ENCODE peak calls at places on chromosome 18, in eight cellular contexts. D, O, A, E, K, M, S and P are unnamed samples.

GRCh38 chr18:30106356-30106755 is 936.2 kb downstream of the DSC3 start:
- DNase-seq in D (no peak), O (no peak), A (no peak), E (no peak), K (no peak), M (no peak), S (no peak), P (peak)

GRCh38 chr18:39591647-39592046 is 2026.0 kb upstream of the CELF4 start:
- DNase-seq in D (no peak), O (no peak), A (no peak), E (no peak), K (no peak), M (no peak), S (no peak), P (no peak)

GRCh38 chr18:42730272-42730671 is 385.2 kb downstream of the RIT2 start:
- DNase-seq in D (no peak), O (no peak), A (no peak), E (no peak), K (no peak), M (peak), S (no peak), P (no peak)

GRCh38 chr18:9029131-9029530 is 73.4 kb upstream of the NDUFV2 start:
- DNase-seq in D (no peak), O (no peak), A (no peak), E (no peak), K (no peak), M (peak), S (no peak), P (no peak)

GRCh38 chr18:136433-136832 is 21.9 kb upstream of the USP14 start:
- DNase-seq in D (no peak), O (no peak), A (no peak), E (no peak), K (peak), M (no peak), S (no peak), P (no peak)

GRCh38 chr18:41131050-41131449 is 824.0 kb upstream of the PIK3C3 start:
- DNase-seq in D (no peak), O (no peak), A (no peak), E (no peak), K (no peak), M (no peak), S (no peak), P (no peak)

GRCh38 chr18:12372406-12372805 is 4.6 kb downstream of the AFG3L2 start:
- DNase-seq in D (no peak), O (no peak), A (no peak), E (no peak), K (no peak), M (no peak), S (no peak), P (no peak)

GRCh38 chr18:21740474-21740723 is 193 bp upstream of the MIB1 start:
- DNase-seq in D (peak), O (peak), A (peak), E (peak), K (peak), M (peak), S (no peak), P (peak)

GRCh38 chr18:31645411-31645810 is 39.0 kb downstream of the B4GALT6 start:
- DNase-seq in D (no peak), O (no peak), A (no peak), E (no peak), K (no peak), M (no peak), S (no peak), P (no peak)

GRCh38 chr18:26301681-26302080 is 75.4 kb downstream of the TAF4B start:
- DNase-seq in D (no peak), O (no peak), A (peak), E (no peak), K (no peak), M (peak), S (no peak), P (peak)

GRCh38 chr18:43587538-43588153 is 310.4 kb upstream of the SYT4 start:
- DNase-seq in D (no peak), O (no peak), A (peak), E (no peak), K (peak), M (peak), S (no peak), P (no peak)

GRCh38 chr18:36454258-36454657 is 156.7 kb downstream of the FHOD3 start:
- DNase-seq in D (no peak), O (no peak), A (no peak), E (no peak), K (no peak), M (no peak), S (no peak), P (no peak)

GRCh38 chr18:44409524-44409923 is 271.2 kb upstream of the SETBP1 start:
- DNase-seq in D (no peak), O (no peak), A (no peak), E (no peak), K (no peak), M (no peak), S (no peak), P (no peak)

GRCh38 chr18:50573679-50574078 is 13.8 kb downstream of the MAPK4 start:
- DNase-seq in D (no peak), O (no peak), A (no peak), E (no peak), K (no peak), M (no peak), S (no peak), P (no peak)

GRCh38 chr18:21452808-21453511 is 147.5 kb downstream of the ESCO1 start:
- DNase-seq in D (no peak), O (no peak), A (no peak), E (no peak), K (no peak), M (no peak), S (no peak), P (no peak)

GRCh38 chr18:11994346-11994707 is 13.0 kb downstream of the IMPA2 start:
- DNase-seq in D (peak), O (peak), A (peak), E (no peak), K (no peak), M (peak), S (no peak), P (no peak)

GRCh38 chr18:49565656-49566055 is 3.8 kb downstream of the LIPG start:
- DNase-seq in D (no peak), O (no peak), A (no peak), E (peak), K (no peak), M (peak), S (no peak), P (peak)

GRCh38 chr18:11454021-11454420 is 155.4 kb upstream of the SLC35G4 start:
- DNase-seq in D (no peak), O (no peak), A (no peak), E (no peak), K (no peak), M (no peak), S (no peak), P (no peak)

GRCh38 chr18:65750421-65751144 is at the start of gene CDH7:
- DNase-seq in D (peak), O (no peak), A (no peak), E (no peak), K (no peak), M (no peak), S (no peak), P (no peak)

GRCh38 chr18:54717673-54718435 is 110.4 kb upstream of the RAB27B start:
- DNase-seq in D (peak), O (no peak), A (no peak), E (no peak), K (peak), M (peak), S (no peak), P (no peak)

GRCh38 chr18:22277758-22278157 is 108.4 kb downstream of the GATA6 start:
- DNase-seq in D (no peak), O (no peak), A (no peak), E (peak), K (no peak), M (peak), S (no peak), P (no peak)

GRCh38 chr18:48693625-48694262 is 154.9 kb downstream of the CTIF start:
- DNase-seq in D (peak), O (no peak), A (peak), E (no peak), K (no peak), M (peak), S (no peak), P (no peak)

GRCh38 chr18:48676756-48677368 is 138.0 kb downstream of the CTIF start:
- DNase-seq in D (peak), O (peak), A (no peak), E (peak), K (peak), M (peak), S (no peak), P (no peak)

GRCh38 chr18:49098386-49098785 is 147.6 kb upstream of the SMAD7 start:
- DNase-seq in D (no peak), O (no peak), A (no peak), E (no peak), K (no peak), M (no peak), S (no peak), P (no peak)

GRCh38 chr18:6648581-6648980 is 80.9 kb upstream of the ARHGAP28 start:
- DNase-seq in D (no peak), O (no peak), A (no peak), E (no peak), K (no peak), M (no peak), S (no peak), P (no peak)

GRCh38 chr18:49017813-49018552 is 67.2 kb upstream of the SMAD7 start:
- DNase-seq in D (peak), O (peak), A (no peak), E (no peak), K (no peak), M (no peak), S (no peak), P (no peak)

GRCh38 chr18:48023334-48024008 is 93.0 kb upstream of the SMAD2 start:
- DNase-seq in D (no peak), O (peak), A (no peak), E (peak), K (peak), M (peak), S (peak), P (no peak)

GRCh38 chr18:40867452-40867851 is 1087.6 kb upstream of the PIK3C3 start:
- DNase-seq in D (no peak), O (no peak), A (peak), E (no peak), K (no peak), M (peak), S (peak), P (no peak)

GRCh38 chr18:13916559-13916958 is 1.2 kb upstream of the MC2R start:
- DNase-seq in D (no peak), O (no peak), A (no peak), E (no peak), K (no peak), M (no peak), S (no peak), P (no peak)

GRCh38 chr18:75625966-75626365 is 198.5 kb upstream of the SMIM21 start:
- DNase-seq in D (no peak), O (no peak), A (no peak), E (no peak), K (no peak), M (no peak), S (no peak), P (no peak)

GRCh38 chr18:12598181-12598921 is 59.6 kb downstream of the SPIRE1 start:
- DNase-seq in D (no peak), O (no peak), A (no peak), E (no peak), K (peak), M (peak), S (no peak), P (no peak)

GRCh38 chr18:55018602-55019001 is 59.3 kb upstream of the CCDC68 start:
- DNase-seq in D (no peak), O (no peak), A (peak), E (no peak), K (no peak), M (peak), S (no peak), P (peak)

GRCh38 chr18:8980496-8981402 is 121.8 kb upstream of the NDUFV2 start:
- DNase-seq in D (no peak), O (no peak), A (no peak), E (no peak), K (no peak), M (no peak), S (no peak), P (no peak)

GRCh38 chr18:13611058-13611615 is 115.2 kb downstream of the FAM210A start:
- DNase-seq in D (peak), O (no peak), A (peak), E (peak), K (peak), M (peak), S (no peak), P (no peak)

GRCh38 chr18:72700961-72701710 is 157.0 kb upstream of the CBLN2 start:
- DNase-seq in D (no peak), O (no peak), A (peak), E (no peak), K (peak), M (peak), S (no peak), P (no peak)
- TF ChIP-seq CTCF in D (no peak), O (no peak), A (peak), E (peak), K (peak), M (peak), S (peak), P (peak)

DNA sequence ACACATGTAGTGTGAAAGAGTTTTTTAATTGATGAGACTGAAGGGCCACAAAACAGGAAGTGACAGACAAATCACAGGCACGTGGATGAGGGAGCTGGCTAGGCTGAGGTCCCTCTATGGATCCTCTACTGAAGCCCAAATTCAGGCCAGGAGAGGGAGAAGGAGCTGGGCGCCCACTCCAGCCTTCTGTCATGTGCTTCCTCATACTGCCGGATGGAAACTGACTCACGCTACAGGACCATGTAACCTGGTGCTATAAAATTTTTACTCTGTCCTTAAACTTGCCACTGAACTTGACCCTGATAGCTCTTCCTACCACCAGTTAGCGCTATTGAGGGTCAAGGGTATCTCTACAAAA is 31.3 kb downstream of the PSTPIP2 start:
- DNase-seq in D (no peak), O (no peak), A (no peak), E (no peak), K (no peak), M (no peak), S (no peak), P (no peak)
- H3K4me3 ChIP-seq in D (no peak), O (no peak), A (no peak), E (no peak), K (no peak), M (no peak), S (no peak), P (no peak)

DNA sequence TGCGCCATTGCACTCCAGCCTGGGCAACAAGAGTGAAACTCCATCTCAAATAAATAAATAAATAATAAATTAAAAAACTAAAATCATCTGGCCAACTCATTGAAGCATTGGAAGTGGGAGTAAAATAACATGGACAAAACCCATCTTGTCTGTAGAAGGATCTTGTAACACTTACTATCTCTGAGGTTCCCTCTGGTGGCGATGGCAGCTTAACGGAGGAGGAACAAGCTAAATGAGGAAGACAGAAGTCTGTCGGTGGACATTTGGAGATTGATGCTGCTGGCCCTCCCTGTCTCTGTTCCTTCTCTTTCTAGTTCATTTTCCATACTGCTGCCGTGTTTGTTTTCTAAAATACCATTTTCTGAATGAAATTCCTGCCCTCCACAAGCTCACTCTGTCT is 43.4 kb downstream of the ZCCHC2 start:
- DNase-seq in D (no peak), O (peak), A (no peak), E (peak), K (no peak), M (peak), S (no peak), P (no peak)
- TF ChIP-seq CTCF in D (no peak), O (peak), A (peak), E (peak), K (no peak), M (peak), S (no peak), P (peak)

GRCh38 chr18:80198391-80198790 is 48.9 kb downstream of the PARD6G start:
- DNase-seq in D (no peak), O (no peak), A (no peak), E (no peak), K (no peak), M (no peak), S (no peak), P (no peak)
- H3K4me3 ChIP-seq in D (no peak), O (no peak), A (no peak), E (no peak), K (no peak), M (no peak), S (no peak), P (no peak)

DNA sequence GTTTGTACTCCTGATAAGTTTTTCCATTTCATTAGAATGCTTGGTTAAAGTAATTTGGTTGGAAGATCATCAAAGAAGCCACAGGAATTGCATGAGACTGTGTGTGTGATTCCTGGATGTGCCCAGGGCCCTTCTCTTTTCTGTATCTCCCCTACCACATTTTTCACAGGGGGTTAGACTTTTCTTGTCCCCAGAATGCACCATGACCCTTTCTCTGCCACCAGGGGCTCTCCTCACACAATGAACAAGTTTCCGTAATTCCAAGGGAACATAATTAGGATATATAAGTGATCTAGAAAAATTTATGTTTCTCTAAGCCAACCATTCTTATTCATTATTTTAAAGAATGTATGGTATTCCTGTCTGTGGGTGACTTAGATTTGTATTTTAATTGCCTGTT is 291.8 kb downstream of the NEDD4L start:
- DNase-seq in D (no peak), O (no peak), A (no peak), E (no peak), K (no peak), M (no peak), S (no peak), P (no peak)
- TF ChIP-seq CTCF in D (no peak), O (no peak), A (no peak), E (no peak), K (no peak), M (peak), S (no peak), P (peak)

GRCh38 chr18:3605562-3606443 is 155.8 kb downstream of the TGIF1 start:
- DNase-seq in D (peak), O (no peak), A (peak), E (no peak), K (no peak), M (peak), S (no peak), P (no peak)
- H3K4me3 ChIP-seq in D (peak), O (peak), A (peak), E (peak), K (peak), M (peak), S (peak), P (peak)

GRCh38 chr18:23337599-23338444 is 115.3 kb upstream of the RIOK3 start:
- DNase-seq in D (no peak), O (no peak), A (no peak), E (no peak), K (no peak), M (peak), S (peak), P (peak)
- TF ChIP-seq CTCF in D (no peak), O (no peak), A (no peak), E (no peak), K (no peak), M (no peak), S (no peak), P (no peak)

GRCh38 chr18:79520473-79521390 is 125.0 kb downstream of the NFATC1 start:
- DNase-seq in D (no peak), O (peak), A (no peak), E (no peak), K (no peak), M (no peak), S (no peak), P (no peak)
- H3K4me3 ChIP-seq in D (no peak), O (no peak), A (no peak), E (no peak), K (no peak), M (no peak), S (no peak), P (no peak)